ENCODE peak calls at places on chromosomes 13 and 19, in six cellular contexts. H is HCT116, Q is GM12878, O is K562, X is HepG2, J is H1. A is an unnamed sample. For H3K4me1 and H3K27me3, the result is how much of the 10 kb centered on the place peaks cover.

GRCh38 chr13:112350300-112350699 is 25.9 kb upstream of the SPACA7 start:
- DNase-seq in Q (no peak), J (no peak), X (no peak), O (no peak), H (no peak), A (no peak)

GRCh38 chr19:35872180-35872579 is 3.8 kb downstream of the APLP1 start:
- DNase-seq in Q (no peak), X (no peak), H (no peak), O (no peak), J (no peak), A (no peak)

GRCh38 chr19:14433454-14434156 is 499 bp downstream of the PKN1 start:
- DNase-seq in X (no peak), H (no peak), Q (no peak), J (peak), O (no peak), A (no peak)

GRCh38 chr19:39746836-39747529 is 9.2 kb upstream of the CLC start:
- DNase-seq in X (no peak), O (no peak), H (no peak), J (no peak), Q (no peak), A (no peak)

GRCh38 chr13:43569688-43570087 is 217.1 kb downstream of the ENOX1 start:
- DNase-seq in H (no peak), O (no peak), Q (no peak), X (no peak), J (no peak), A (no peak)

GRCh38 chr13:57630661-57631606 is 610 bp upstream of the PCDH17 start:
- DNase-seq in O (no peak), H (no peak), Q (no peak), J (peak), X (no peak), A (no peak)

GRCh38 chr13:66660013-66660804 is 569.9 kb downstream of the PCDH9 start:
- DNase-seq in J (no peak), H (no peak), Q (no peak), O (no peak), X (no peak), A (no peak)

GRCh38 chr19:47673426-47673825 is 39.8 kb upstream of the EHD2 start:
- DNase-seq in J (no peak), X (no peak), Q (no peak), H (no peak), O (no peak), A (no peak)

GRCh38 chr13:23789576-23790346 is 99.4 kb downstream of the MIPEP start:
- DNase-seq in H (no peak), Q (no peak), X (no peak), O (no peak), J (no peak), A (no peak)

GRCh38 chr13:75196112-75196855 is 285.7 kb downstream of the TBC1D4 start:
- DNase-seq in Q (no peak), J (no peak), O (no peak), H (no peak), X (no peak), A (no peak)

GRCh38 chr13:92158335-92158734 is 759.9 kb downstream of the GPC5 start:
- DNase-seq in X (no peak), O (no peak), Q (no peak), J (no peak), H (no peak), A (no peak)

GRCh38 chr19:42281175-42282035 is 12.4 kb downstream of the CIC start:
- DNase-seq in J (peak), O (peak), Q (no peak), H (no peak), X (peak), A (no peak)

GRCh38 chr13:28568286-28568685 is 73.4 kb upstream of the FLT1 start:
- DNase-seq in J (no peak), H (no peak), X (no peak), O (peak), Q (no peak), A (no peak)

GRCh38 chr19:10018786-10019185 is 5.5 kb downstream of the RDH8 start:
- DNase-seq in Q (no peak), O (no peak), J (no peak), X (no peak), H (no peak), A (no peak)

GRCh38 chr13:98195054-98195791 is 18.2 kb upstream of the RNF113B start:
- DNase-seq in Q (no peak), X (no peak), O (no peak), J (no peak), H (no peak), A (no peak)

GRCh38 chr19:41706741-41707501 is 1.5 kb upstream of the CEACAM5 start:
- DNase-seq in Q (peak), O (peak), X (peak), H (peak), J (peak), A (peak)

GRCh38 chr19:18700501-18701249 is 17.2 kb downstream of the CRTC1 start:
- DNase-seq in J (peak), O (peak), X (no peak), Q (peak), H (no peak), A (no peak)

GRCh38 chr19:31591258-31591657 is 242.0 kb upstream of the TSHZ3 start:
- DNase-seq in Q (no peak), J (no peak), X (no peak), O (no peak), H (no peak), A (no peak)

GRCh38 chr19:367963-368623 is 23.5 kb upstream of the MIER2 start:
- DNase-seq in Q (no peak), O (no peak), J (no peak), X (no peak), H (no peak), A (no peak)

GRCh38 chr19:21023901-21024300 is 3.4 kb downstream of the ZNF430 start:
- DNase-seq in O (no peak), H (no peak), X (no peak), J (no peak), Q (no peak), A (no peak)

GRCh38 chr19:28065026-28065425 is 1147.9 kb downstream of the UQCRFS1 start:
- DNase-seq in H (no peak), J (no peak), Q (no peak), O (no peak), X (no peak), A (peak)

GRCh38 chr13:111976474-111977183 is 90.3 kb upstream of the SOX1 start:
- DNase-seq in X (no peak), Q (no peak), J (no peak), H (no peak), O (no peak), A (no peak)

GRCh38 chr13:87684850-87685735 is 13.9 kb downstream of the SLITRK5 start:
- DNase-seq in O (no peak), X (no peak), H (no peak), J (no peak), Q (no peak), A (no peak)

GRCh38 chr13:49443327-49443688 is 556 bp downstream of the CAB39L start:
- DNase-seq in O (no peak), H (no peak), Q (no peak), X (peak), J (no peak), A (no peak)

GRCh38 chr13:25727250-25727649 is 324.6 kb downstream of the SHISA2 start:
- DNase-seq in Q (no peak), H (no peak), X (no peak), J (no peak), O (no peak), A (no peak)

GRCh38 chr13:91185294-91185863 is 162.1 kb upstream of the MIR17HG start:
- DNase-seq in X (peak), Q (no peak), H (peak), J (no peak), O (no peak), A (no peak)

GRCh38 chr13:23668557-23668956 is 98.3 kb downstream of the TNFRSF19 start:
- DNase-seq in O (no peak), H (no peak), X (no peak), Q (no peak), J (no peak), A (no peak)

GRCh38 chr13:79749556-79749955 is 268.6 kb downstream of the NDFIP2 start:
- DNase-seq in O (no peak), H (no peak), X (no peak), Q (no peak), J (no peak), A (no peak)

GRCh38 chr19:30529876-30530275 is 157.7 kb downstream of the ZNF536 start:
- DNase-seq in O (no peak), X (no peak), J (no peak), Q (no peak), H (no peak), A (no peak)

GRCh38 chr13:39777527-39778061 is 122.1 kb downstream of the COG6 start:
- DNase-seq in Q (no peak), X (no peak), O (no peak), J (no peak), H (peak), A (no peak)

GRCh38 chr13:51953347-51953746 is 57.9 kb downstream of the ATP7B start:
- DNase-seq in X (no peak), H (no peak), Q (no peak), J (no peak), O (no peak), A (no peak)

GRCh38 chr19:40424637-40425449 is 949 bp downstream of the SERTAD1 start:
- DNase-seq in O (peak), Q (no peak), H (no peak), J (peak), X (no peak), A (no peak)

GRCh38 chr13:31835932-31836331 is 96.6 kb downstream of the RXFP2 start:
- DNase-seq in X (peak), H (no peak), Q (no peak), O (no peak), J (no peak), A (no peak)

GRCh38 chr13:112732679-112733078 is 42.8 kb downstream of the ATP11A start:
- DNase-seq in H (no peak), O (no peak), Q (no peak), X (no peak), J (no peak), A (no peak)

GRCh38 chr19:34461375-34462100 is 20.0 kb upstream of the WTIP start:
- DNase-seq in H (no peak), O (no peak), J (no peak), Q (no peak), X (no peak), A (no peak)

GRCh38 chr13:39888865-39889810 is 233.7 kb downstream of the COG6 start:
- DNase-seq in Q (no peak), X (no peak), H (no peak), J (no peak), O (no peak), A (no peak)

GRCh38 chr19:48989701-48990291 is 3.3 kb downstream of the GYS1 start:
- DNase-seq in H (no peak), J (no peak), O (no peak), X (no peak), Q (no peak), A (no peak)
- H3K4me1 ChIP-seq in H (under half), J (under half), O (under half), X (under half), Q (under half), A (under half)

DNA sequence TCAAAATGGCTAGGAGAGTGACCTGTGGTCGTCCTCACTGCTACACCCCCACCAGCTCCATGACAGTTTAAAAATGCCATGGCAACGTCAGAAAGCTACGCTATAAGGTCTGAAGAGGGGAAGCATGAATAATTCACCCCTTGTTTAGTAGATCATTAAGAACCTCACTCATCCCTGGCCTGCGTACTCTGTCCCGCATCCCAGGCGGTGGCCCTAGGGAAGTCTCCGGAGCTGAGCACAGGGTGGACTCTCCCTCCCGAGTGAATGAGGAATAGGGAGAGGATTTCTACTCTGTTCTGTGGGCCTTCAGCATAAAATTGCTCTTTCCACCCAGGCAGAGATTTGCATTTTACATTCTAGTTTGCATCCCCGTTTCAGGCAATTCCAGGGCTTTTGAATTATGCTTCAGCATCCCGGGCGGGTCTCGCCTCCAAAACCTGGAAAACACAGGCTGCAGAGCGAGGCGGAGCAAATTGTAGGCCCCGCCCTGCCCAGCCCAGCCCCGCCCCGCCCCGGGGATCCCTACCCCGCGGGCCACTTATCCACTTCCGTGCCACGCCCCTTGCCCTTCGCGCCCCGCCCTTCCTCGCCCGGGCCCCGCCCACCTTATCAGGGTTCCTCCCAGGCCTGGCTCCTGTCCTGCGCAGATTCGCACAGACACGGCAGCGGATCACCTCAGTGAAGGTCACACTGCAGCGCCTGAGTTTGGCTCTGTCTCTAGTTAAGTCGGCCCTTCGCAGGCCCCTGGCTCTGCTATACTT is 7.5 kb upstream of the ZNF525 start:
- DNase-seq in H (no peak), J (peak), X (no peak), O (peak), Q (no peak), A (no peak)
- TF ChIP-seq ZNF274 in H (no peak), J (no peak), X (no peak), O (no peak), Q (no peak), A (no peak)

DNA sequence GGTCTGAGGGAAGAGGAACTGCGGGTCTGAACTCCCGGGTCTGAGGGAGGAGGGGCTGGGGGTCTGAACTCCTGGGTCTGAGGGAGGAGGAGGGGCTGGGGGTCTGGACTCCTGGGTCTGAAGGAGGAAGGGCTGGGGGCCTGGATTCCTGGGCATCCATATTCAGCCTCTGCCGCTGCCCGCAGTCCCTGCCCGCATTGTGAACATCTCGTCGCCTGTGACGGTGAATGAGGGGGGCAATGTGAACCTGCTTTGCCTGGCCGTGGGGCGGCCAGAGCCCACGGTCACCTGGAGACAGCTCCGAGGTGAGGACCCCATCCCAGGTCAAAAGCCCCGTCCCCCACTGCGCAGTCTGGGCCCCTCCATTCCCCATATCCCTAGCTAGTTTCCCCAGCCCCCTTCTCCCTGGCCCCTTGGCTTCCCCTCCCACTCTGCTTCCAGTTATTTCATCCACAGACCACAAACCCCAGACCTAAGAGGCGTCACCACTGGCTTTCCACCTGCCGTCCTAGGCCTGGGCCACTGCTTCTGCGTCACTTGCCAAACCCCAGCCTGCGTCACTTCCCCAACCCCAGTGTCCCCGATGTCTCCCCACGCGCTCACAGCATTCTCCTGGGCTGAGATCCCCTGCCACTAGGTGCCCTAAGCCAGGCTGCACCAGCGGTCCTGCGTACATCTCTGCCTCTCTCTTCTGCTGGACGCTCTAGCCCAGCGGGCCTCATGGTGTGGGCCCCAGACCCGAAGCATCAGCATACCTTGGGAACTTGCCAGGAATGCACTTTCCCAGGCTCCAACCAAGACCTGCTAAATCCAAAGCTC is 13.9 kb downstream of the IGLON5 start:
- DNase-seq in O (no peak), H (no peak), X (no peak), Q (no peak), J (no peak), A (no peak)
- H3K27me3 ChIP-seq in O (under half), H (under half), X (under half), Q (under half), J (under half), A (under half)

GRCh38 chr19:13002970-13003540 is 7.8 kb downstream of the NFIX start:
- DNase-seq in H (no peak), Q (no peak), O (no peak), X (no peak), J (no peak), A (no peak)

GRCh38 chr19:13001166-13001501 is 5.9 kb downstream of the NFIX start:
- DNase-seq in Q (no peak), J (no peak), X (no peak), O (no peak), H (no peak), A (no peak)

GRCh38 chr19:13002389-13002898 is 7.2 kb downstream of the NFIX start:
- DNase-seq in J (no peak), Q (no peak), H (no peak), O (no peak), X (no peak), A (no peak)

GRCh38 chr19:13004273-13004672 is 9.0 kb downstream of the NFIX start:
- DNase-seq in J (no peak), O (no peak), Q (no peak), H (no peak), X (no peak), A (no peak)

DNA sequence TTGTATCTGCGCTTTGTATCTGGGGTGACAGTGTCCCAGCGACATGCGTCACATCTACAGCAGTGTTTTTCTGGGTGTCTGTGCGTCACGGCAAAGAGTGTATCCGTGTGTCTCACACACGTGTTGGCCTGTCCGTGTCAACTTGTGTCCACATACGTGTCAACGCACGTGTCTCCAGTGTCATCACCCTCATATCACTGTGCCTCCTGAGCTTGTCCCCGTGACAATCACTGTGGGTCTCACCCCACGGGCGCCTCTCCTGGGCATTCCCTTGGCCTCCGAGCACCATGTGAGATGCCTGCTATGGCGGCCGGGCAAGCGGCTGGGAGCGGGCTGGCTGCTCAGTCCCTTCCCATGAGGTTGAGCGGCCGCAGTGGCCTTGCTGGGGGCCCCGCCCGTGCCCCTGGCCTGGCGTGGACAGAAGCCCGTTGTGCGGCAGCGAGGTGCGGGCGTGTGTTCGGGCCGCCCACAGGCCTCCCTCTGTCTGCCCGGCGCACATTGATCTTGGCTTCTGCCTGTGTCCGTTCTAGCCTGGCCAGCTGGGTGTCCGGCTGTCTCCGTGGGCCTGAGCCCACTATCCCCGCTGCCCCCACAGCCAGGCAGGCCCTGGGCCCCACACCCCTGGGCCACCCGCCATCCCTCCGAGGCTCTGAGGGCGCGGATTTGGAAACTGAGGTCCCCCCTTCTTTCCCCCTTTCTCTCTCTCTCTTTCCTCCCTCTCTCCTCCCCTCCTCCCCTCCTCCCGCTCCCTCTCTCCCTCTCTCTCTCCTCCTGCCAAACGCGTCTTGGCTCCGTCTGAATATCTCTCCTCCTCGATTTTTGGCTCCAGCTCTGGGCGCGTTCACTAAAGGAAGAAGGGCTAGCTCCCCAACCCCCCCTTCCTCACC is 6.5 kb downstream of the NFIX start:
- DNase-seq in H (no peak), O (no peak), Q (no peak), J (no peak), X (no peak), A (no peak)
- H3K4me1 ChIP-seq in H (under half), O (under half), Q (under half), J (under half), X (under half), A (under half)

DNA sequence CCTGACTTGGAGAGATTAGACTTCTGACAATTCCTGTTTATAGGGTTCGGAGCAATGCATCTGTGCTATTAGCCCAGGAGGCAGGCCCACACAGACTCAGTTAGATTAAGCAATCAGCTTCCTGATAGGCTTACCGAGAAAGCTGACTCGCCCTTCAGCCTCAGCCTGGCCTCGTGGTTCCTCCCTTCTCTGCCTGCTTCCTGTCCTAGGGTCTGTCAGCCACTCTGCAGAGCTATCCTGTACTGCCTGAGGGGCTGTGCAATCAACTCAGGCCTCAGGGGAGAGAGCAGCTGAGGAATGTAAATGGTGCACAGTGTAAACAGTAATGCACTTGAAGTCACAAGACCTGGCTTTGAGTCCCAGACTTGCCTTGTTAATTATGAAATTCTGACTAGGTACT is 30.7 kb downstream of the HTR2A start:
- DNase-seq in Q (no peak), O (no peak), X (peak), J (no peak), H (no peak), A (peak)
- TF ChIP-seq ZNF274 in Q (no peak), O (no peak), X (no peak), J (no peak), H (no peak), A (no peak)